ENCODE peak calls at places on chromosomes 1 and 21, in eight cellular contexts. B, F, X, H, L, U, J and M are unnamed samples.

GRCh38 chr1:2097386-2098300 is 47.4 kb downstream of the PRKCZ start:
- DNase-seq in B (peak; percentile 60), F (no peak), X (no peak), H (no peak), L (no peak), U (no peak), J (no peak), M (no peak)

GRCh38 chr1:58325797-58326196 is 220.7 kb downstream of the OMA1 start:
- DNase-seq in B (no peak), F (no peak), X (no peak), H (no peak), L (no peak), U (no peak), J (no peak), M (no peak)

GRCh38 chr1:198833706-198834497 is 195.1 kb downstream of the PTPRC start:
- DNase-seq in B (no peak), F (no peak), X (no peak), H (no peak), L (no peak), U (no peak), J (no peak), M (no peak)

GRCh38 chr1:226404063-226404903 is 3.6 kb downstream of the PARP1 start:
- DNase-seq in B (no peak), F (no peak), X (no peak), H (no peak), L (no peak), U (no peak), J (no peak), M (peak; percentile 74)

GRCh38 chr21:27132270-27132669 is 165.4 kb upstream of the ADAMTS5 start:
- DNase-seq in B (no peak), F (no peak), X (no peak), H (no peak), L (no peak), U (no peak), J (no peak), M (no peak)

GRCh38 chr1:110916669-110917306 is 43.8 kb downstream of the CD53 start:
- DNase-seq in B (no peak), F (no peak), X (no peak), H (no peak), L (peak; percentile 83), U (no peak), J (no peak), M (no peak)

GRCh38 chr1:85330206-85330605 is 53.8 kb upstream of the BCL10 start:
- DNase-seq in B (no peak), F (no peak), X (no peak), H (no peak), L (no peak), U (no peak), J (no peak), M (no peak)

GRCh38 chr1:23575226-23575810 is 16.0 kb upstream of the ID3 start:
- DNase-seq in B (no peak), F (no peak), X (no peak), H (no peak), L (no peak), U (no peak), J (no peak), M (peak; percentile 41)

GRCh38 chr1:209774592-209774991 is 9.8 kb downstream of the C1orf74 start:
- DNase-seq in B (no peak), F (no peak), X (no peak), H (no peak), L (no peak), U (no peak), J (no peak), M (no peak)
- H3K4me3 ChIP-seq in B (no peak overlapping the region), F (no peak overlapping the region), X (no peak overlapping the region), H (no peak overlapping the region), L (no peak overlapping the region), U (no peak overlapping the region), J (no peak overlapping the region), M (no peak overlapping the region)

GRCh38 chr1:147670319-147671003 is at the start of gene ACP6:
- DNase-seq in B (peak; percentile 94), F (peak; percentile 97), X (peak; percentile 98), H (peak; percentile 96), L (peak; percentile 80), U (peak; percentile 93), J (peak; percentile 96), M (peak; percentile 98)

GRCh38 chr1:147673816-147674215 is 3.5 kb upstream of the ACP6 start:
- DNase-seq in B (no peak), F (no peak), X (no peak), H (no peak), L (no peak), U (no peak), J (no peak), M (no peak)

GRCh38 chr1:147673401-147673800 is 3.1 kb upstream of the ACP6 start:
- DNase-seq in B (no peak), F (no peak), X (no peak), H (no peak), L (no peak), U (no peak), J (no peak), M (no peak)

GRCh38 chr1:147665521-147665920 is 4.8 kb downstream of the ACP6 start:
- DNase-seq in B (no peak), F (no peak), X (no peak), H (no peak), L (no peak), U (no peak), J (no peak), M (no peak)

DNA sequence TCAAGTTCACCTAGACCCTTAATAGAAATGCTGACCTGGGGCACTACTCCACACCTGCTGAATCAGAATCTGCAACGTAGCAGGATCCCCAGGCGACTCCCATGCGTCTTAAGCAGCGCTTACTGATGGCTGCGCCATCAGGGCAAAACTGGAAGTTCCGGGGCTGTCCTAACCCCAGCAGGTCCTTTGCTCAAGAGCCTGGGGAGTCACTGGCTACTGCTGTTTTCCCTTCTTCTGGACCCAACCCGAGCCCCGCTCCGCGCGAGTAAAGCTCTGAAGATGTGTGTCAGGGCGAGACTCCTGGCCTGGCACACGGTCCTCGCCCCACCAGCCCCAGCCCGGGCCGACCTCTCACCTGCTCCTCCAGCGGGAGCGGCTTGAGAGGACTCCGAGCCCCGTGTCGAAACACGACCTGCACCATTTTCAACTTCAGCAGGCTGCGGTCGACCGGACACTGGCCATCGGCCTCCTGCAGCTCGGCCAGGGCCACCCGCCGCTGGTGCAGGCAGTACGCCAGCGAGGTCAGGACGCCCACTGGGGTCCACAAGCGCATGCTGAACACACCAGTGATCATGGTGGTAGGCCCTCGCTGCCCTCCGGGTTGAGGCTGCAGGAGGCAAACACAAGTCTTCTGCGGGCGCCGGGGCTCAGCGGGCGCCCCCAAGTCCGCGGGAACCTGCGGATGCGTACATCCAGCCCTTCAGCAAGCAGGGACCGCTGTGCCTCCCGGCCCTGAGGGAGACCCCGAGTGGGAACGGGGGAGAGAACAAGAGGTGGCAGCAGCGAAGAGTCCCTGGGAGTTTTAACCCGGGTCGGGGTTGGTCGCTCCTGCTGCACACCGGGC is 627 bp downstream of the ACP6 start:
- DNase-seq in B (peak; percentile 90), F (peak; percentile 45), X (peak; percentile 56), H (peak; percentile 48), L (peak; percentile 21), U (peak; percentile 64), J (peak; percentile 73), M (peak; percentile 90)
- TF ChIP-seq POLR2A in B (no peak), F (no peak), X (no peak), H (no peak), L (no peak), U (no peak), J (no peak), M (no peak)

DNA sequence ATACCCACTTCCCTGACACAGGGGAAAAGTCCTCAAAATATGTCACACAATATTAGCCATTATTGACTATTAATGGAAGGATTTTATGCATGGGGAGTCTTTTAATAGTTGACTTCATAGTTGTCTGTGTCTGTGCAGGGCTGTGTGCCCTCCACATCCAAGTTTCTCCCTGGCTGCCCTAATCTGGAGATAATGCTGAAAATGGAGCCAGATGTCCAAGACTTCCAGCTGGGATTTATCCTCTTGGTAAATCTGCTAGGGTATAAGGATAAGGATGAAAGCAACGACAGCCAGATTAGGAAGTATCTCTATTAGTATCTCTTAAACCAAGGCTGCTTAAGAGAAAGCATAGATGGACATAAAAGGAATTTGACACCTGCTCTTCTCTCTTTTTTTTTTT is 42.1 kb downstream of the CDK18 start:
- DNase-seq in B (no peak), F (no peak), X (no peak), H (no peak), L (no peak), U (no peak), J (no peak), M (no peak)
- H3K9me3 ChIP-seq in B (no peaks in the 10 kb centered on the region), F (no peaks in the 10 kb centered on the region), X (no peaks in the 10 kb centered on the region), H (no peaks in the 10 kb centered on the region), L (no peaks in the 10 kb centered on the region), U (no peaks in the 10 kb centered on the region), J (no peaks in the 10 kb centered on the region), M (no peaks in the 10 kb centered on the region)

GRCh38 chr1:223775054-223775453 is 62.7 kb downstream of the CAPN2 start:
- DNase-seq in B (no peak), F (no peak), X (no peak), H (no peak), L (no peak), U (no peak), J (peak; percentile 40), M (no peak)
- H3K4me3 ChIP-seq in B (no peak overlapping the region), F (no peak overlapping the region), X (no peak overlapping the region), H (no peak overlapping the region), L (no peak overlapping the region), U (no peak overlapping the region), J (no peak overlapping the region), M (no peak overlapping the region)

DNA sequence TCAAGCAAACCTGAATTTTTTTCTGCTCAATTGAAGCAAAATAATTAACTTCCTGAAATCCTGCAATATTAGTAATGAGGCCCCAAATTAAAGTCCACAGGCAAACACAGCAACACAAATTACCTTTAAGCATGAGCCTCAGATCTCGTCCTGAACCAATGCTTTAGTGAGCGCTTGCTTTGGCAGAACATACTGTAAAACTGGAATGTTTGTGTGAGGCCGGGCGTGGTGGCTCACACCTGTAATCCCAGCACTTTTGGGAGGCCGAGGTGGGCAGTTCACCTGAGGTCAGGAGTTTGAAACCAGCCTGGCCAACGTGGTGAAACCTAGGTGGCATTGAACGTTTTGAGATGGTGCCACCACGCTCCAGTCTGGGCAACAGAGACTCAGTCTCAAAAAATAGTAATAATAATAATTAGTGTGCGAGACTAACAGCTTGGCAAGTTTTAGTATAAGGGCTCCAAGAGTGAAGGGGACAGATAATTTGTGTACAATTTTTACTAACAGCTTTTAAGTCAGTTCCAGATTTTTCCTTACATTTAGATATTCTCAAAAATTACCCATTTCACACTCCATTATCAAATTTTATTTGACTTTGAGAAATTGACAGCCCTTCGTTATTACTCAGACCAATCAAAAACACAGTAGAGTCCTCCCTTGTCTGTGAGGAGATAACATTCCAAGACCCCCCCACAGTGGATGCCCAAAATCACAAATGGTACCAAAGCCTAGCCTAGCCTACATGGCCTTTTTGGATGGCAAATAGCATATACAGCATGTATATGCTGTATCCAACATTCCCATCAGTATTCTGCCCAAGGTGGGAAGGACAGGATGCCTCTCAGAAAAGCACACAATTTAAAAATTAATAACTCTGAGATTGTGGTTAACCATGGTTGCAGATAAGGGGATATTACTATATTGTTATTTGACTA is 17.6 kb downstream of the SFPQ start:
- DNase-seq in B (no peak), F (no peak), X (no peak), H (no peak), L (no peak), U (no peak), J (no peak), M (no peak)
- TF ChIP-seq POLR2A in B (no peak), F (no peak), X (no peak), H (no peak), L (peak; percentile 79), U (no peak), J (no peak), M (no peak)